ENCODE peak calls at places on chromosomes 13 and 19, in five cellular contexts. One of them, this sample, is unnamed.

GRCh38 chr13:53151692-53152421 is 123.2 kb downstream of the OLFM4 start:
- DNase-seq in nephron progenitor cell: peak; percentile 68
- DNase-seq in GM13976: peak; percentile 33
- DNase-seq in EH: peak; percentile 53
- DNase-seq in stimulated activated naive CD4-positive, alpha-beta T cell: no peak
- DNase-seq in this sample: no peak

GRCh38 chr13:34391071-34391470 is 551.0 kb upstream of the NBEA start:
- DNase-seq in nephron progenitor cell: no peak
- DNase-seq in GM13976: no peak
- DNase-seq in EH: peak; percentile 85
- DNase-seq in stimulated activated naive CD4-positive, alpha-beta T cell: no peak
- DNase-seq in this sample: no peak

GRCh38 chr13:32804673-32805260 is 211.5 kb upstream of the KL start:
- DNase-seq in nephron progenitor cell: no peak
- DNase-seq in GM13976: no peak
- DNase-seq in EH: no peak
- DNase-seq in stimulated activated naive CD4-positive, alpha-beta T cell: no peak
- DNase-seq in this sample: no peak

GRCh38 chr19:16363133-16363851 is 38.7 kb downstream of the KLF2 start:
- DNase-seq in nephron progenitor cell: no peak
- DNase-seq in GM13976: no peak
- DNase-seq in EH: no peak
- DNase-seq in stimulated activated naive CD4-positive, alpha-beta T cell: no peak
- DNase-seq in this sample: no peak

GRCh38 chr19:39546599-39546998 is 6.6 kb upstream of the EID2 start:
- DNase-seq in nephron progenitor cell: no peak
- DNase-seq in GM13976: no peak
- DNase-seq in EH: peak; percentile 3
- DNase-seq in stimulated activated naive CD4-positive, alpha-beta T cell: no peak
- DNase-seq in this sample: no peak

GRCh38 chr13:56975647-56976046 is 165.1 kb upstream of the PRR20A start:
- DNase-seq in nephron progenitor cell: no peak
- DNase-seq in GM13976: no peak
- DNase-seq in EH: no peak
- DNase-seq in stimulated activated naive CD4-positive, alpha-beta T cell: no peak
- DNase-seq in this sample: no peak

GRCh38 chr19:3059653-3060052 is 2.6 kb downstream of the TLE5 start:
- DNase-seq in nephron progenitor cell: no peak
- DNase-seq in GM13976: no peak
- DNase-seq in EH: no peak
- DNase-seq in stimulated activated naive CD4-positive, alpha-beta T cell: no peak
- DNase-seq in this sample: no peak

GRCh38 chr19:44869728-44870470 is 21.2 kb upstream of the TOMM40 start:
- DNase-seq in nephron progenitor cell: no peak
- DNase-seq in GM13976: no peak
- DNase-seq in EH: peak; percentile 80
- DNase-seq in stimulated activated naive CD4-positive, alpha-beta T cell: no peak
- DNase-seq in this sample: no peak

GRCh38 chr13:31968473-31968872 is 63.1 kb upstream of the FRY start:
- DNase-seq in nephron progenitor cell: no peak
- DNase-seq in GM13976: no peak
- DNase-seq in EH: peak; percentile 26
- DNase-seq in stimulated activated naive CD4-positive, alpha-beta T cell: no peak
- DNase-seq in this sample: no peak

GRCh38 chr19:35449347-35450043 is 1.4 kb downstream of the FFAR2 start:
- DNase-seq in nephron progenitor cell: no peak
- DNase-seq in GM13976: no peak
- DNase-seq in EH: no peak
- DNase-seq in stimulated activated naive CD4-positive, alpha-beta T cell: no peak
- DNase-seq in this sample: no peak

GRCh38 chr19:33280351-33280921 is 21.9 kb downstream of the CEBPA start:
- DNase-seq in nephron progenitor cell: no peak
- DNase-seq in GM13976: peak; percentile 80
- DNase-seq in EH: no peak
- DNase-seq in stimulated activated naive CD4-positive, alpha-beta T cell: no peak
- DNase-seq in this sample: no peak

GRCh38 chr13:39784347-39784746 is 128.9 kb downstream of the COG6 start:
- DNase-seq in nephron progenitor cell: no peak
- DNase-seq in GM13976: no peak
- DNase-seq in EH: peak; percentile 44
- DNase-seq in stimulated activated naive CD4-positive, alpha-beta T cell: no peak
- DNase-seq in this sample: no peak

GRCh38 chr13:100124265-100124664 is 35.4 kb downstream of the PCCA start:
- DNase-seq in nephron progenitor cell: no peak
- DNase-seq in GM13976: no peak
- DNase-seq in EH: peak; percentile 45
- DNase-seq in stimulated activated naive CD4-positive, alpha-beta T cell: no peak
- DNase-seq in this sample: no peak

GRCh38 chr13:30713133-30713532 is 22.2 kb upstream of the ALOX5AP start:
- DNase-seq in nephron progenitor cell: no peak
- DNase-seq in GM13976: no peak
- DNase-seq in EH: peak; percentile 53
- DNase-seq in stimulated activated naive CD4-positive, alpha-beta T cell: no peak
- DNase-seq in this sample: no peak

GRCh38 chr13:45207319-45207718 is 6.5 kb upstream of the KCTD4 start:
- DNase-seq in nephron progenitor cell: no peak
- DNase-seq in GM13976: no peak
- DNase-seq in EH: no peak
- DNase-seq in stimulated activated naive CD4-positive, alpha-beta T cell: no peak
- DNase-seq in this sample: no peak

GRCh38 chr13:109412232-109412935 is 374.0 kb downstream of the IRS2 start:
- DNase-seq in nephron progenitor cell: peak; percentile 72
- DNase-seq in GM13976: no peak
- DNase-seq in EH: peak; percentile 31
- DNase-seq in stimulated activated naive CD4-positive, alpha-beta T cell: no peak
- DNase-seq in this sample: no peak

This sample was measured in central memory CD4-positive, alpha-beta T cell.